ENCODE peak calls at places on chromosomes 1 and 21, in nine cellular contexts. E is left kidney; D is activated T-cell treated with anti-CD3 and anti-CD28 coated beads for 24 hours; F is NCI-H187 treated with DMSO at 0.1 percent for 48 hours; Y is stimulated activated CD4-positive, alpha-beta T cell treated with anti-CD3 and anti-CD28 coated beads, TNF-alpha, amount 100 ng/mL, for 4 hours; R is NCI-H774; H is activated CD4-positive, alpha-beta T cell treated with anti-CD3 and anti-CD28 coated beads, Interleukin-2, amount 10 ng/mL, durations not matched to agents 24 days and 14 days; X is RWPE1; M is HTR-8/SVneo. K is an unnamed sample.

GRCh38 chr1:112901387-112901786 is 54.6 kb downstream of the SLC16A1 start:
- DNase-seq in E (no peak), D (no peak), F (no peak), Y (no peak), R (no peak), H (no peak), X (no peak), M (no peak), K (no peak)

GRCh38 chr1:21045351-21045750 is 131.3 kb downstream of the EIF4G3 start:
- DNase-seq in E (no peak), D (no peak), F (no peak), Y (no peak), R (no peak), H (no peak), X (no peak), M (no peak), K (no peak)

GRCh38 chr1:185568155-185569123 is 165.8 kb upstream of the HMCN1 start:
- DNase-seq in E (no peak), D (no peak), F (no peak), Y (no peak), R (no peak), H (no peak), X (no peak), M (no peak), K (no peak)

GRCh38 chr21:28856588-28857250 is 136.0 kb downstream of the LTN1 start:
- DNase-seq in E (peak; percentile 61), D (no peak), F (no peak), Y (no peak), R (no peak), H (peak; percentile 44), X (no peak), M (no peak), K (no peak)

GRCh38 chr1:209158851-209159250 is 424.7 kb upstream of the CAMK1G start:
- DNase-seq in E (no peak), D (no peak), F (no peak), Y (no peak), R (no peak), H (no peak), X (no peak), M (no peak), K (no peak)

GRCh38 chr1:234658143-234658542 is 48.2 kb upstream of the IRF2BP2 start:
- DNase-seq in E (no peak), D (no peak), F (no peak), Y (no peak), R (no peak), H (no peak), X (peak; percentile 91), M (no peak), K (peak; percentile 83)

GRCh38 chr21:45632165-45632896 is 11.2 kb upstream of the PCBP3 start:
- DNase-seq in E (no peak), D (no peak), F (no peak), Y (no peak), R (no peak), H (no peak), X (no peak), M (no peak), K (no peak)

GRCh38 chr1:20483833-20484525 is 2.0 kb downstream of the CAMK2N1 start:
- DNase-seq in E (peak; percentile 82), D (no peak), F (no peak), Y (no peak), R (no peak), H (no peak), X (no peak), M (no peak), K (no peak)

GRCh38 chr1:115286431-115287205 is 51.4 kb downstream of the NGF start:
- DNase-seq in E (no peak), D (no peak), F (no peak), Y (no peak), R (no peak), H (no peak), X (no peak), M (no peak), K (no peak)

GRCh38 chr1:81731989-81732388 is 68.7 kb upstream of the ADGRL2 start:
- DNase-seq in E (no peak), D (no peak), F (no peak), Y (no peak), R (no peak), H (no peak), X (peak; percentile 41), M (no peak), K (no peak)

GRCh38 chr1:183103141-183103540 is 79.9 kb downstream of the LAMC1 start:
- DNase-seq in E (peak; percentile 86), D (no peak), F (no peak), Y (no peak), R (no peak), H (no peak), X (no peak), M (no peak), K (no peak)

GRCh38 chr1:147804942-147805723 is 44.7 kb upstream of the GJA5 start:
- DNase-seq in E (no peak), D (no peak), F (no peak), Y (no peak), R (no peak), H (no peak), X (no peak), M (no peak), K (no peak)

GRCh38 chr21:46210378-46211136 is 18.0 kb downstream of the LSS start:
- DNase-seq in E (no peak), D (no peak), F (no peak), Y (no peak), R (no peak), H (no peak), X (no peak), M (no peak), K (peak; percentile 45)

GRCh38 chr1:64878090-64878489 is 88.3 kb downstream of the JAK1 start:
- DNase-seq in E (no peak), D (no peak), F (no peak), Y (no peak), R (no peak), H (no peak), X (no peak), M (no peak), K (no peak)

GRCh38 chr21:32484706-32485380 is 72.3 kb downstream of the EVA1C start:
- DNase-seq in E (no peak), D (no peak), F (no peak), Y (no peak), R (no peak), H (no peak), X (no peak), M (no peak), K (peak; percentile 74)

GRCh38 chr1:104946558-104947210 is 1197.0 kb downstream of the AMY1C start:
- DNase-seq in E (no peak), D (no peak), F (no peak), Y (no peak), R (no peak), H (no peak), X (no peak), M (no peak), K (no peak)

GRCh38 chr1:201885531-201886075 is 3.1 kb upstream of the SHISA4 start:
- DNase-seq in E (no peak), D (no peak), F (no peak), Y (no peak), R (no peak), H (no peak), X (peak; percentile 87), M (peak; percentile 51), K (no peak)

GRCh38 chr1:179164494-179164893 is 65.0 kb downstream of the ABL2 start:
- DNase-seq in E (peak; percentile 28), D (no peak), F (no peak), Y (no peak), R (no peak), H (no peak), X (peak; percentile 44), M (peak; percentile 59), K (no peak)

GRCh38 chr1:27968692-27969091 is 8.9 kb downstream of the XKR8 start:
- DNase-seq in E (no peak), D (no peak), F (no peak), Y (no peak), R (no peak), H (no peak), X (peak; percentile 40), M (peak; percentile 35), K (no peak)

GRCh38 chr1:214549604-214550338 is 1.6 kb downstream of the PTPN14 start:
- DNase-seq in E (peak; percentile 65), D (no peak), F (no peak), Y (no peak), R (no peak), H (no peak), X (no peak), M (no peak), K (no peak)

GRCh38 chr1:18950415-18951026 is 6.0 kb downstream of the IFFO2 start:
- DNase-seq in E (no peak), D (no peak), F (no peak), Y (no peak), R (no peak), H (peak; percentile 84), X (no peak), M (no peak), K (no peak)

GRCh38 chr1:6602669-6603423 is at the start of gene KLHL21:
- DNase-seq in E (peak; percentile 94), D (peak; percentile 80), F (no peak), Y (peak; percentile 80), R (peak; percentile 8), H (peak; percentile 94), X (peak; percentile 81), M (peak; percentile 75), K (peak; percentile 90)

GRCh38 chr1:21626921-21627339 is 42.2 kb downstream of the RAP1GAP start:
- DNase-seq in E (no peak), D (no peak), F (no peak), Y (no peak), R (no peak), H (no peak), X (peak; percentile 37), M (no peak), K (peak; percentile 29)

GRCh38 chr1:94799201-94799600 is 21.0 kb upstream of the SLC44A3 start:
- DNase-seq in E (no peak), D (no peak), F (no peak), Y (no peak), R (no peak), H (no peak), X (no peak), M (no peak), K (no peak)

K was measured in breast epithelium.